ENCODE peak calls at places on chromosomes 2 and 18, in six cellular contexts. N, P, K, X, S and F are unnamed samples.

GRCh38 chr2:127125821-127126220 is 18.9 kb upstream of the BIN1 start:
- DNase-seq in N (no peak), P (no peak), K (no peak), X (no peak), S (no peak), F (no peak)

GRCh38 chr18:76126327-76126726 is 368.7 kb downstream of the ZNF516 start:
- DNase-seq in N (no peak), P (no peak), K (peak), X (no peak), S (no peak), F (no peak)

GRCh38 chr2:95525294-95526035 is 40.9 kb upstream of the TRIM43B start:
- DNase-seq in N (no peak), P (peak), K (no peak), X (no peak), S (no peak), F (no peak)

GRCh38 chr2:229974271-229974670 is 52.0 kb downstream of the FBXO36 start:
- DNase-seq in N (no peak), P (no peak), K (peak), X (no peak), S (peak), F (no peak)

GRCh38 chr2:107932986-107933385 is 53.3 kb upstream of the SLC5A7 start:
- DNase-seq in N (no peak), P (no peak), K (no peak), X (no peak), S (no peak), F (no peak)

GRCh38 chr2:42359894-42360483 is 1.0 kb downstream of the COX7A2L start:
- DNase-seq in N (no peak), P (no peak), K (no peak), X (no peak), S (no peak), F (no peak)

GRCh38 chr18:32289480-32290075 is 99.7 kb downstream of the MEP1B start:
- DNase-seq in N (peak), P (peak), K (peak), X (peak), S (peak), F (no peak)

GRCh38 chr2:230160112-230160660 is 59.6 kb downstream of the SP110 start:
- DNase-seq in N (peak), P (peak), K (peak), X (peak), S (no peak), F (peak)

GRCh38 chr2:134900151-134900550 is 18.5 kb upstream of the CCNT2 start:
- DNase-seq in N (no peak), P (no peak), K (no peak), X (no peak), S (peak), F (no peak)

GRCh38 chr2:113876503-113877387 is 13.1 kb upstream of the ACTR3 start:
- DNase-seq in N (peak), P (peak), K (peak), X (no peak), S (no peak), F (no peak)

GRCh38 chr18:36187138-36187825 is at the start of gene MOCOS:
- DNase-seq in N (peak), P (peak), K (peak), X (peak), S (no peak), F (peak)

GRCh38 chr2:155145758-155146229 is 447.3 kb downstream of the KCNJ3 start:
- DNase-seq in N (no peak), P (no peak), K (no peak), X (no peak), S (no peak), F (peak)

GRCh38 chr18:23336072-23336471 is 117.0 kb upstream of the RIOK3 start:
- DNase-seq in N (no peak), P (no peak), K (no peak), X (no peak), S (no peak), F (no peak)

GRCh38 chr2:68993660-68994059 is 19.2 kb downstream of the GKN1 start:
- DNase-seq in N (no peak), P (no peak), K (no peak), X (no peak), S (no peak), F (no peak)

GRCh38 chr2:110713508-110714362 is 18.6 kb upstream of the ACOXL start:
- DNase-seq in N (no peak), P (peak), K (no peak), X (no peak), S (no peak), F (no peak)